ENCODE peak calls at places on chromosome 6, in ten cellular contexts. G is esophagus squamous epithelium; L is neural progenitor cell; T is adrenal gland; B is stomach; W is heart right ventricle; O is thoracic aorta; J is CD8-positive, alpha-beta T cell; K is ovary; Q is fibroblast of lung. X is an unnamed sample.

GRCh38 chr6:25392372-25392771 is 113.2 kb downstream of the CARMIL1 start:
- DNase-seq in L (no peak), O (no peak), Q (no peak), B (no peak), G (no peak), W (no peak), T (no peak), J (no peak), K (no peak), X (no peak)

GRCh38 chr6:26520840-26521484 is 17.2 kb upstream of the HMGN4 start:
- DNase-seq in O (peak; percentile 51), W (peak; percentile 90), L (peak; percentile 93), Q (peak; percentile 80), B (peak; percentile 89), T (peak; percentile 92), J (peak; percentile 86), G (peak; percentile 31), K (peak; percentile 91), X (peak; percentile 94)

GRCh38 chr6:12051861-12052368 is 39.8 kb downstream of the HIVEP1 start:
- DNase-seq in B (no peak), K (no peak), G (no peak), O (no peak), Q (peak; percentile 64), L (no peak), T (no peak), J (peak; percentile 48), W (no peak), X (no peak)

GRCh38 chr6:54135665-54136370 is 24.6 kb downstream of the MLIP start:
- DNase-seq in T (no peak), L (no peak), O (no peak), Q (peak; percentile 73), G (no peak), W (no peak), K (no peak), J (no peak), B (no peak), X (no peak)

GRCh38 chr6:30171677-30172471 is 8.5 kb downstream of the TRIM15 start:
- DNase-seq in L (peak; percentile 79), J (no peak), W (no peak), G (no peak), K (peak; percentile 57), B (no peak), O (no peak), Q (peak; percentile 12), T (no peak), X (peak; percentile 81)

GRCh38 chr6:45539124-45539523 is 161.4 kb upstream of the SUPT3H start:
- DNase-seq in O (no peak), L (no peak), J (no peak), T (no peak), K (no peak), G (no peak), B (no peak), W (no peak), Q (no peak), X (no peak)

GRCh38 chr6:155958550-155958949 is 502.9 kb upstream of the NOX3 start:
- DNase-seq in K (no peak), O (no peak), B (peak; percentile 41), J (no peak), Q (no peak), L (no peak), G (no peak), T (no peak), W (no peak), X (no peak)

GRCh38 chr6:159321267-159321666 is 152.1 kb downstream of the FNDC1 start:
- DNase-seq in K (no peak), B (no peak), O (no peak), W (no peak), T (no peak), J (no peak), Q (no peak), G (no peak), L (no peak), X (no peak)

GRCh38 chr6:149863596-149863845 is 638 bp downstream of the LRP11 start:
- DNase-seq in G (no peak), O (no peak), T (no peak), K (no peak), L (no peak), J (peak; percentile 27), W (no peak), B (no peak), Q (no peak), X (no peak)

GRCh38 chr6:36487698-36488097 is 44.9 kb downstream of the KCTD20 start:
- DNase-seq in L (no peak), B (no peak), W (no peak), Q (peak; percentile 87), K (no peak), O (no peak), G (no peak), T (no peak), J (no peak), X (no peak)

GRCh38 chr6:137162692-137163303 is 10.6 kb downstream of the IL22RA2 start:
- DNase-seq in K (no peak), B (no peak), O (no peak), Q (no peak), J (no peak), G (no peak), T (no peak), L (no peak), W (no peak), X (no peak)

GRCh38 chr6:78302411-78302810 is 564.9 kb upstream of the IRAK1BP1 start:
- DNase-seq in T (no peak), G (no peak), J (no peak), O (no peak), K (no peak), L (no peak), Q (no peak), W (no peak), B (no peak), X (no peak)
- TF ChIP-seq CTCF in T (no peak), G (no peak), J (no peak), O (no peak), K (no peak), L (no peak), Q (no peak), W (no peak), B (no peak), X (no peak)

DNA sequence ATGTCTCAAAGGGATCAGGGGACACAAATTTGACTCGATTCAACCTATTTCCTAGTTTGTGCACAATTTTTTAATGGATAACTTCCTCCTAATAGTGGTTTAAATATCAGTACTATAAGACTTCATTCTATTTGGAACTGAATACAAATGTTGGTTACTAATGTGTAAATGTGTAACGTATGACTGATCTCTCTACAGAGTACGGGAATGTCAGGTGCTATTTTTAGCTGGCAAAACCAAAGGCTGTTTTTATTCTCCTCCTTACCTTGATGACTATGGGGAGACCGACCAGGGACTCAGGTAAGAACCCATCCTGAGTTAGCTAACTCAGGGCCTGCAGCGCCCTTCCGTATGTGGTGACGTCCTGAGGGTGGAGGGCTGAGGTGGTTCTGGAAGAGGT is 33.0 kb downstream of the PRPH2 start:
- DNase-seq in G (no peak), Q (no peak), K (no peak), L (no peak), B (no peak), T (no peak), O (no peak), W (no peak), J (no peak), X (no peak)
- H3K36me3 ChIP-seq in G (peaks cover 98% of the 10 kb centered on the region), Q (peaks cover 9% of the 10 kb centered on the region), K (no peaks in the 10 kb centered on the region), L (peaks cover 13% of the 10 kb centered on the region), B (peaks cover 99% of the 10 kb centered on the region), T (no peaks in the 10 kb centered on the region), O (peaks cover 13% of the 10 kb centered on the region), W (peaks cover 60% of the 10 kb centered on the region), J (peaks cover 32% of the 10 kb centered on the region), X (peaks cover 91% of the 10 kb centered on the region)

GRCh38 chr6:138486249-138487121 is 12.8 kb downstream of the NHSL1 start:
- DNase-seq in B (no peak), W (no peak), Q (no peak), G (no peak), T (no peak), K (no peak), O (no peak), J (no peak), L (no peak), X (no peak)

GRCh38 chr6:138489846-138490245 is 9.4 kb downstream of the NHSL1 start:
- DNase-seq in O (no peak), Q (no peak), W (no peak), G (no peak), L (no peak), J (no peak), K (no peak), B (no peak), T (no peak), X (no peak)

GRCh38 chr6:138485586-138486248 is 13.6 kb downstream of the NHSL1 start:
- DNase-seq in T (no peak), Q (no peak), W (no peak), O (no peak), L (peak; percentile 47), K (no peak), B (no peak), G (no peak), J (no peak), X (no peak)

GRCh38 chr6:138485005-138485545 is 14.2 kb downstream of the NHSL1 start:
- DNase-seq in K (no peak), B (no peak), T (no peak), O (no peak), Q (peak; percentile 53), J (no peak), W (no peak), L (peak; percentile 56), G (no peak), X (no peak)

GRCh38 chr6:138487122-138487604 is 12.1 kb downstream of the NHSL1 start:
- DNase-seq in W (no peak), G (no peak), T (no peak), O (no peak), K (no peak), B (no peak), Q (no peak), L (no peak), J (no peak), X (no peak)
- H3K27ac ChIP-seq in W (no peak overlapping the region), G (no peak overlapping the region), T (no peak overlapping the region), O (no peak overlapping the region), K (no peak overlapping the region), B (peak overlapping the region; percentile 4), Q (no peak overlapping the region), L (no peak overlapping the region), J (no peak overlapping the region), X (no peak overlapping the region)

GRCh38 chr6:112881027-112881426 is 533.9 kb downstream of the RFPL4B start:
- DNase-seq in L (peak; percentile 32), O (no peak), J (no peak), W (no peak), T (no peak), Q (peak; percentile 90), G (no peak), B (no peak), K (no peak), X (no peak)

GRCh38 chr6:112879920-112880413 is 532.8 kb downstream of the RFPL4B start:
- DNase-seq in T (no peak), K (no peak), O (no peak), G (no peak), L (peak; percentile 90), B (peak; percentile 49), Q (peak; percentile 18), J (no peak), W (no peak), X (peak; percentile 69)

GRCh38 chr6:112881828-112882227 is 534.7 kb downstream of the RFPL4B start:
- DNase-seq in O (no peak), B (no peak), K (no peak), W (no peak), J (no peak), L (no peak), G (no peak), T (no peak), Q (peak; percentile 36), X (no peak)

GRCh38 chr6:112882381-112882780 is 535.3 kb downstream of the RFPL4B start:
- DNase-seq in W (no peak), T (no peak), Q (peak; percentile 48), G (no peak), B (no peak), K (no peak), J (no peak), L (no peak), O (no peak), X (no peak)

GRCh38 chr6:112877134-112878100 is 530.3 kb downstream of the RFPL4B start:
- DNase-seq in G (no peak), Q (peak; percentile 97), K (no peak), L (peak; percentile 28), W (no peak), O (no peak), T (no peak), B (no peak), J (no peak), X (no peak)
- TF ChIP-seq CTCF in G (no peak), Q (peak; percentile 20), K (no peak), L (no peak), W (no peak), O (no peak), T (no peak), B (no peak), J (no peak), X (no peak)

X was measured in upper lobe of right lung.